ENCODE peak calls at places on chromosomes 4 and X, in eight cellular contexts. One of them, this sample, is unnamed.

GRCh38 chrX:47093248-47093647 is 15.0 kb downstream of the RGN start:
- DNase-seq in body of pancreas: peak; percentile 14
- DNase-seq in HFFc6: peak; percentile 17
- DNase-seq in K562: peak; percentile 38
- DNase-seq in adrenal gland: no peak
- DNase-seq in LNCaP clone FGC: peak; percentile 3
- DNase-seq in hepatocyte: peak; percentile 50
- DNase-seq in endothelial cell: no peak
- DNase-seq in this sample: peak; percentile 17

GRCh38 chr4:26242451-26242850 is 78.4 kb upstream of the RBPJ start:
- DNase-seq in K562: no peak
- DNase-seq in LNCaP clone FGC: no peak
- DNase-seq in adrenal gland: no peak
- DNase-seq in hepatocyte: no peak
- DNase-seq in HFFc6: no peak
- DNase-seq in endothelial cell: no peak
- DNase-seq in body of pancreas: no peak
- DNase-seq in this sample: no peak

GRCh38 chrX:46547857-46548256 is 2.6 kb upstream of the ZNF674 start:
- DNase-seq in K562: no peak
- DNase-seq in endothelial cell: no peak
- DNase-seq in adrenal gland: no peak
- DNase-seq in LNCaP clone FGC: no peak
- DNase-seq in HFFc6: peak; percentile 66
- DNase-seq in hepatocyte: no peak
- DNase-seq in body of pancreas: no peak
- DNase-seq in this sample: no peak

GRCh38 chr4:82710202-82710929 is 88.2 kb downstream of the SCD5 start:
- DNase-seq in K562: no peak
- DNase-seq in LNCaP clone FGC: no peak
- DNase-seq in adrenal gland: no peak
- DNase-seq in endothelial cell: no peak
- DNase-seq in HFFc6: no peak
- DNase-seq in body of pancreas: no peak
- DNase-seq in hepatocyte: no peak
- DNase-seq in this sample: no peak

GRCh38 chr4:127586922-127587571 is 45.7 kb upstream of the INTU start:
- DNase-seq in endothelial cell: peak; percentile 31
- DNase-seq in LNCaP clone FGC: peak; percentile 28
- DNase-seq in body of pancreas: peak; percentile 20
- DNase-seq in HFFc6: peak; percentile 37
- DNase-seq in K562: peak; percentile 76
- DNase-seq in hepatocyte: peak; percentile 65
- DNase-seq in adrenal gland: no peak
- DNase-seq in this sample: peak; percentile 25

GRCh38 chr4:89586864-89587263 is 250.1 kb downstream of the SNCA start:
- DNase-seq in hepatocyte: no peak
- DNase-seq in LNCaP clone FGC: peak; percentile 2
- DNase-seq in HFFc6: peak; percentile 8
- DNase-seq in body of pancreas: no peak
- DNase-seq in endothelial cell: no peak
- DNase-seq in K562: no peak
- DNase-seq in adrenal gland: no peak
- DNase-seq in this sample: no peak

GRCh38 chrX:105823092-105823454 is 734 bp downstream of the NRK start:
- DNase-seq in K562: no peak
- DNase-seq in endothelial cell: no peak
- DNase-seq in body of pancreas: no peak
- DNase-seq in HFFc6: no peak
- DNase-seq in LNCaP clone FGC: no peak
- DNase-seq in adrenal gland: no peak
- DNase-seq in hepatocyte: no peak
- DNase-seq in this sample: no peak

GRCh38 chr4:106351016-106351415 is 17.6 kb downstream of the GIMD1 start:
- DNase-seq in LNCaP clone FGC: no peak
- DNase-seq in K562: no peak
- DNase-seq in hepatocyte: no peak
- DNase-seq in HFFc6: no peak
- DNase-seq in endothelial cell: no peak
- DNase-seq in body of pancreas: no peak
- DNase-seq in adrenal gland: no peak
- DNase-seq in this sample: no peak

GRCh38 chr4:14115106-14115505 is 487.6 kb upstream of the BOD1L1 start:
- DNase-seq in LNCaP clone FGC: no peak
- DNase-seq in hepatocyte: no peak
- DNase-seq in HFFc6: no peak
- DNase-seq in adrenal gland: no peak
- DNase-seq in body of pancreas: no peak
- DNase-seq in endothelial cell: no peak
- DNase-seq in K562: no peak
- DNase-seq in this sample: no peak

GRCh38 chr4:25423548-25423947 is 46.5 kb downstream of the ANAPC4 start:
- DNase-seq in endothelial cell: no peak
- DNase-seq in body of pancreas: no peak
- DNase-seq in LNCaP clone FGC: no peak
- DNase-seq in K562: no peak
- DNase-seq in HFFc6: no peak
- DNase-seq in hepatocyte: no peak
- DNase-seq in adrenal gland: no peak
- DNase-seq in this sample: no peak

GRCh38 chrX:114097411-114097810 is 486.5 kb upstream of the HTR2C start:
- DNase-seq in body of pancreas: no peak
- DNase-seq in LNCaP clone FGC: no peak
- DNase-seq in hepatocyte: no peak
- DNase-seq in endothelial cell: no peak
- DNase-seq in adrenal gland: no peak
- DNase-seq in HFFc6: no peak
- DNase-seq in K562: no peak
- DNase-seq in this sample: no peak

GRCh38 chr4:54879576-54879975 is 221.8 kb downstream of the KIT start:
- DNase-seq in K562: no peak
- DNase-seq in endothelial cell: no peak
- DNase-seq in body of pancreas: no peak
- DNase-seq in adrenal gland: no peak
- DNase-seq in hepatocyte: peak; percentile 26
- DNase-seq in LNCaP clone FGC: no peak
- DNase-seq in HFFc6: peak; percentile 19
- DNase-seq in this sample: no peak

DNA sequence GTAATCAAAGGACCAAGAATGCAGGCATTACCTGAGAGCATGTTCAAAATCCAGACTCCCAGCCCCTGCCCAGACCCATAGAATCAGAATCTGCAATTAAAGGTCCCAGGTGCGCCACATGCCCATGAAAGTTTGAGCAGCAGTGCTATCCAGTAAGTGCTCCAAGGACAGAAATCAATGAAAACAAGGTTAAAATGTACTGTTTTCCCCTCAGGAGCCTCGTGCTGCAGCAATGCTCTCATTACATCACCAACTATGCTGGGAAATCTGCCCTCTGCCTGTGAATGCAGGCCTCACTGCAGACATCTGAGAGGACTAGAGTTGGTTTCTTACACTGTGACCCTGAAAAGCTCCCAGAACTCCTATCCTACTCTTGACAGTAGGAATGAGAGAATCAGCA is 21.1 kb downstream of the ANXA5 start:
- DNase-seq in body of pancreas: no peak
- DNase-seq in hepatocyte: peak; percentile 64
- DNase-seq in endothelial cell: no peak
- DNase-seq in K562: no peak
- DNase-seq in HFFc6: peak; percentile 44
- DNase-seq in adrenal gland: peak; percentile 68
- DNase-seq in LNCaP clone FGC: no peak
- DNase-seq in this sample: no peak
- TF ChIP-seq CTCF in body of pancreas: no peak
- TF ChIP-seq CTCF in hepatocyte: peak; percentile 41
- TF ChIP-seq CTCF in endothelial cell: no peak
- TF ChIP-seq CTCF in K562: no peak
- TF ChIP-seq CTCF in HFFc6: peak; percentile 61
- TF ChIP-seq CTCF in adrenal gland: no peak
- TF ChIP-seq CTCF in LNCaP clone FGC: no peak
- TF ChIP-seq CTCF in this sample: no peak

GRCh38 chr4:112189754-112190153 is 41.8 kb upstream of the AP1AR start:
- DNase-seq in LNCaP clone FGC: no peak
- DNase-seq in HFFc6: peak; percentile 19
- DNase-seq in body of pancreas: no peak
- DNase-seq in hepatocyte: no peak
- DNase-seq in adrenal gland: no peak
- DNase-seq in K562: no peak
- DNase-seq in endothelial cell: no peak
- DNase-seq in this sample: no peak
- TF ChIP-seq CTCF in LNCaP clone FGC: peak; percentile 37
- TF ChIP-seq CTCF in HFFc6: peak; percentile 61
- TF ChIP-seq CTCF in body of pancreas: no peak
- TF ChIP-seq CTCF in hepatocyte: peak; percentile 21
- TF ChIP-seq CTCF in adrenal gland: no peak
- TF ChIP-seq CTCF in K562: peak; percentile 48
- TF ChIP-seq CTCF in endothelial cell: no peak
- TF ChIP-seq CTCF in this sample: no peak

DNA sequence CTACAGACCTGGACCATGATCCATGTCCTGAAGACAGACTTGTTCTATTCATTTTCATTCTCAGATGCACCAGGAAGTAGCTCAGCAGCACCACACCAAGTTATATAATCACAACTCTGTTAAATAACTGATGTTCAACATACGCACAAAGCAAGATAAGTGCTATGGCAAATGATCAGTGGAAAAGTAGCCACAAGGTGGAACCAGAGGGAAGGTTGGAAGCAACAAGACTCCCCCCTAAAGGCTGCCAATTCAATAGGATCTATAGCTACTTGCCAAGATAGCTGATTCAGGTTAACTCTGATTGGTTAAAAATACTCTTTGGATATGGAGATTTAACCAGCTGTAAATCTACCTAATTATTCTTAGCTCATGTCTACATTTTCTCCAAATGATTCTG is 23.7 kb upstream of the FAM47B start:
- DNase-seq in body of pancreas: peak; percentile 4
- DNase-seq in hepatocyte: peak; percentile 66
- DNase-seq in LNCaP clone FGC: peak; percentile 22
- DNase-seq in K562: peak; percentile 0
- DNase-seq in endothelial cell: peak; percentile 23
- DNase-seq in adrenal gland: no peak
- DNase-seq in HFFc6: peak; percentile 69
- DNase-seq in this sample: no peak
- TF ChIP-seq CTCF in body of pancreas: peak; percentile 20
- TF ChIP-seq CTCF in hepatocyte: peak; percentile 53
- TF ChIP-seq CTCF in LNCaP clone FGC: peak; percentile 53
- TF ChIP-seq CTCF in K562: no peak
- TF ChIP-seq CTCF in endothelial cell: peak; percentile 30
- TF ChIP-seq CTCF in adrenal gland: peak; percentile 7
- TF ChIP-seq CTCF in HFFc6: peak; percentile 75
- TF ChIP-seq CTCF in this sample: no peak

GRCh38 chr4:73661646-73662119 is 41.4 kb upstream of the RASSF6 start:
- DNase-seq in endothelial cell: no peak
- DNase-seq in body of pancreas: no peak
- DNase-seq in K562: peak; percentile 60
- DNase-seq in HFFc6: peak; percentile 96
- DNase-seq in hepatocyte: no peak
- DNase-seq in LNCaP clone FGC: no peak
- DNase-seq in adrenal gland: no peak
- DNase-seq in this sample: no peak
- TF ChIP-seq CTCF in endothelial cell: no peak
- TF ChIP-seq CTCF in body of pancreas: no peak
- TF ChIP-seq CTCF in K562: no peak
- TF ChIP-seq CTCF in HFFc6: peak; percentile 58
- TF ChIP-seq CTCF in hepatocyte: no peak
- TF ChIP-seq CTCF in LNCaP clone FGC: no peak
- TF ChIP-seq CTCF in adrenal gland: no peak
- TF ChIP-seq CTCF in this sample: no peak

GRCh38 chrX:67338262-67338661 is 205.6 kb upstream of the AR start:
- DNase-seq in K562: no peak
- DNase-seq in body of pancreas: no peak
- DNase-seq in hepatocyte: no peak
- DNase-seq in HFFc6: no peak
- DNase-seq in LNCaP clone FGC: no peak
- DNase-seq in endothelial cell: no peak
- DNase-seq in adrenal gland: no peak
- DNase-seq in this sample: no peak
- TF ChIP-seq CTCF in K562: no peak
- TF ChIP-seq CTCF in body of pancreas: no peak
- TF ChIP-seq CTCF in hepatocyte: no peak
- TF ChIP-seq CTCF in HFFc6: no peak
- TF ChIP-seq CTCF in LNCaP clone FGC: no peak
- TF ChIP-seq CTCF in endothelial cell: no peak
- TF ChIP-seq CTCF in adrenal gland: no peak
- TF ChIP-seq CTCF in this sample: no peak

DNA sequence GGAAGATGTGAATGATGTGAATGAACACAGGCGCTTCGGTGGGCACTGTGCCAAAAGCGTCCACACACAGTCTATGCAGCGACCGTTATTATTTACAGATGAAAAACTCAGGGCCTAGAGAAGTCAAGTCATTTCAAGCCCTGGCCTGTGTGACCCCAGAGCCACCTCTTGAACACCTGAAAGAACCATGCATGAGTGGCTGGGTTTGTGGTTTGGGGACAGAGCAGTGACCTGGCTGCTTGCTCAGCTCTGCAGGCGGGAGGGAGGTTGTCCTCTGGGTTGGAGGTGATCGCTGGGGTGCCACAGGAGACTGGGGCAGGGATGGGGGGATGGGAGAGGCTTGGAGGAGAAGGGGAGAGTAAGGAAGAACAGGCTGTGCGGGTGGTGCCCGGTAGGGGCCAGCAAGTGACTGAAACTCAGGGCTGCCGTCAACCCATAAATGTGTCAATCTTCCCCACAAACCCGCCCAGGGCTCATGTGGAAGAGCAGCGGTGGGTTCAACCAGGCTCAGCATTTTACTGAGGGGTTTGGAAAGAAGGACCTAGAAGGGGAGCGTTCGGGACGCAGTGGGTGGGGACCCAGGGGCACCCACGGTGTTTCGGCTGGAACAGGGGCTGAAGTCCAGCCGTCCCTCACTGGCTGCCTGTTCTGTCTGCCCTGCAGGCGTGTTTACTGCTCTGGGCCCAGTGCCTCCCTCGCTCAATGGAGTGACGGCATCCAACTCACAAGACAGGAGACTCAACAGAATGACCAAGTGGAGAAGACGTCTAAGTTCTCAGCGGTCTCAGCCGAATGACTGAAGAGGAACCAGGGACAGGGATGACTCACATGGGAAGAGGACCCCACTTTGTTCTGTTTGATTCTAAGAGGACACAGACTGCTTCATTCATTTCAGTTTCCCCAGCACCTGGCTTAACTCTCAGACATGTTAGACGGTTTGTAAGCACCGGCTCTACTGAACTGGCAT is 167.8 kb downstream of the AFAP1 start:
- DNase-seq in hepatocyte: no peak
- DNase-seq in HFFc6: no peak
- DNase-seq in endothelial cell: no peak
- DNase-seq in adrenal gland: no peak
- DNase-seq in body of pancreas: no peak
- DNase-seq in LNCaP clone FGC: no peak
- DNase-seq in K562: no peak
- DNase-seq in this sample: peak; percentile 82
- TF ChIP-seq CTCF in hepatocyte: no peak
- TF ChIP-seq CTCF in HFFc6: no peak
- TF ChIP-seq CTCF in endothelial cell: no peak
- TF ChIP-seq CTCF in adrenal gland: no peak
- TF ChIP-seq CTCF in body of pancreas: no peak
- TF ChIP-seq CTCF in LNCaP clone FGC: no peak
- TF ChIP-seq CTCF in K562: no peak
- TF ChIP-seq CTCF in this sample: no peak